ENCODE peak calls at places on chromosomes 1 and 21, in four cellular contexts. N, O, W and K are unnamed samples.

GRCh38 chr1:84855168-84855567 is 37.8 kb downstream of the LPAR3 start:
- DNase-seq in O (no peak), W (no peak), N (peak), K (no peak)

GRCh38 chr1:227901906-227902640 is 45.7 kb downstream of the WNT9A start:
- DNase-seq in W (peak), O (no peak), N (no peak), K (no peak)

GRCh38 chr1:35660581-35661473 is 19.5 kb upstream of the PSMB2 start:
- DNase-seq in N (peak), O (no peak), W (no peak), K (no peak)

GRCh38 chr21:23968722-23969647 is 1638.3 kb downstream of the MRPL39 start:
- DNase-seq in N (no peak), W (peak), O (peak), K (peak)

GRCh38 chr1:1910033-1910465 is 5.0 kb upstream of the CALML6 start:
- DNase-seq in O (no peak), N (no peak), W (no peak), K (no peak)

GRCh38 chr1:168939131-168939946 is 167.2 kb upstream of the ATP1B1 start:
- DNase-seq in O (no peak), W (no peak), N (no peak), K (peak)

GRCh38 chr1:167083066-167083682 is 7.0 kb downstream of the GPA33 start:
- DNase-seq in W (no peak), N (no peak), O (no peak), K (no peak)

GRCh38 chr1:233598891-233599541 is 14.9 kb upstream of the KCNK1 start:
- DNase-seq in N (no peak), O (no peak), W (peak), K (no peak)

GRCh38 chr1:220448217-220448616 is 79.7 kb upstream of the MARK1 start:
- DNase-seq in W (no peak), N (no peak), O (no peak), K (no peak)

GRCh38 chr1:47688161-47688560 is 250.3 kb downstream of the FOXD2 start:
- DNase-seq in W (no peak), N (no peak), O (no peak), K (no peak)

GRCh38 chr1:33296082-33296458 is 24.8 kb downstream of the A3GALT2 start:
- DNase-seq in N (no peak), O (no peak), W (no peak), K (no peak)

GRCh38 chr1:43156026-43156425 is 16.1 kb downstream of the EBNA1BP2 start:
- DNase-seq in O (no peak), W (no peak), N (no peak), K (no peak)

GRCh38 chr21:17472592-17473271 is 40.1 kb upstream of the CXADR start:
- DNase-seq in O (no peak), N (no peak), W (no peak), K (no peak)

GRCh38 chr1:182050481-182051438 is 10.8 kb downstream of the ZNF648 start:
- DNase-seq in O (no peak), N (peak), W (no peak), K (no peak)

GRCh38 chr1:202113690-202114300 is 8.9 kb upstream of the GPR37L1 start:
- DNase-seq in O (no peak), N (no peak), W (no peak), K (no peak)

GRCh38 chr21:33293811-33294216 is 27.6 kb downstream of the IL10RB start:
- DNase-seq in N (peak), W (no peak), O (no peak), K (peak)

GRCh38 chr1:150516050-150516591 is 569 bp downstream of the FALEC start:
- DNase-seq in N (no peak), W (peak), O (no peak), K (peak)

GRCh38 chr1:150973826-150974579 is 632 bp downstream of the CERS2 start:
- DNase-seq in O (no peak), W (peak), N (peak), K (peak)

GRCh38 chr1:21537932-21538630 is 28.9 kb downstream of the ALPL start:
- DNase-seq in N (no peak), W (no peak), O (no peak), K (no peak)

GRCh38 chr1:171610385-171610784 is 11.7 kb upstream of the MYOCOS start:
- DNase-seq in N (peak), O (no peak), W (no peak), K (no peak)

GRCh38 chr1:66291047-66291864 is 242.7 kb upstream of the SGIP1 start:
- DNase-seq in O (no peak), W (no peak), N (peak), K (no peak)

GRCh38 chr1:44929556-44929955 is 56.8 kb downstream of the EIF2B3 start:
- DNase-seq in N (no peak), W (no peak), O (no peak), K (no peak)

GRCh38 chr1:39592069-39592468 is 15.5 kb upstream of the PABPC4 start:
- DNase-seq in W (no peak), O (no peak), N (peak), K (no peak)

GRCh38 chr1:228938248-228938891 is 203.1 kb downstream of the RHOU start:
- DNase-seq in W (no peak), N (no peak), O (no peak), K (no peak)